ENCODE peak calls at places on chromosomes 2 and 18, in nine cellular contexts. I is H7; G is stimulated activated CD8-positive, alpha-beta memory T cell treated with anti-CD3 and anti-CD28 coated beads, Interleukin-12 subunit alpha, Interleukin-12 subunit beta, amount 100 ng/mL, for 4 hours; P is retina; F is EH; L is AG20443; D is osteocyte; A is aorta; O is NCI-H2107. W is an unnamed sample.

GRCh38 chr18:79597176-79598045 is 82.2 kb upstream of the CTDP1 start:
- DNase-seq in P (no peak), G (no peak), L (no peak), D (no peak), O (no peak), I (no peak), A (peak), F (no peak), W (no peak)

GRCh38 chr2:20219763-20220380 is 5.1 kb downstream of the SDC1 start:
- DNase-seq in G (no peak), O (no peak), A (peak), P (no peak), F (no peak), L (no peak), D (no peak), I (peak), W (no peak)

GRCh38 chr2:61645911-61646310 is 107.8 kb upstream of the XPO1 start:
- DNase-seq in L (peak), P (no peak), G (no peak), A (no peak), I (no peak), D (no peak), O (no peak), F (peak), W (no peak)

GRCh38 chr2:81670885-81671284 is 1366.3 kb upstream of the LRRTM1 start:
- DNase-seq in O (no peak), D (no peak), F (no peak), P (no peak), A (no peak), L (no peak), I (no peak), G (no peak), W (no peak)

GRCh38 chr18:6781179-6781714 is 51.7 kb downstream of the ARHGAP28 start:
- DNase-seq in L (peak), F (peak), O (no peak), G (no peak), A (no peak), D (no peak), I (no peak), P (peak), W (peak)

GRCh38 chr18:37671119-37671518 is 105.5 kb upstream of the CELF4 start:
- DNase-seq in D (peak), O (no peak), F (no peak), L (no peak), G (no peak), P (no peak), I (no peak), A (no peak), W (no peak)

GRCh38 chr2:32647180-32647651 is 19.4 kb downstream of the TTC27 start:
- DNase-seq in O (no peak), I (no peak), F (peak), G (no peak), P (no peak), A (no peak), L (peak), D (no peak), W (no peak)

GRCh38 chr2:45973426-45973825 is 322.0 kb downstream of the PRKCE start:
- DNase-seq in P (no peak), G (no peak), D (no peak), L (no peak), F (no peak), O (no peak), I (peak), A (no peak), W (no peak)

GRCh38 chr2:129139380-129139779 is 820.7 kb upstream of the HS6ST1 start:
- DNase-seq in G (no peak), P (no peak), D (no peak), A (no peak), O (no peak), I (no peak), F (no peak), L (no peak), W (no peak)

GRCh38 chr18:37317486-37317885 is 248.1 kb downstream of the CELF4 start:
- DNase-seq in A (no peak), I (no peak), O (no peak), F (no peak), G (no peak), P (no peak), D (no peak), L (no peak), W (no peak)

GRCh38 chr2:10900216-10901109 is 11.3 kb upstream of the KCNF1 start:
- DNase-seq in G (no peak), O (no peak), L (no peak), I (no peak), A (no peak), F (peak), D (no peak), P (no peak), W (no peak)

GRCh38 chr18:23593720-23594119 is 7.4 kb upstream of the NPC1 start:
- DNase-seq in D (peak), G (no peak), P (no peak), O (no peak), F (peak), A (no peak), L (peak), I (no peak), W (no peak)

GRCh38 chr2:66428986-66429612 is 5.8 kb upstream of the MEIS1 start:
- DNase-seq in L (no peak), P (peak), A (no peak), G (no peak), F (peak), D (no peak), I (peak), O (peak), W (peak)

GRCh38 chr18:49456794-49457193 is 3.7 kb downstream of the DYM start:
- DNase-seq in L (no peak), F (peak), A (no peak), P (no peak), O (no peak), D (no peak), G (no peak), I (no peak), W (no peak)

GRCh38 chr18:11553098-11553940 is 56.1 kb upstream of the SLC35G4 start:
- DNase-seq in L (peak), F (peak), D (no peak), P (peak), A (no peak), G (no peak), O (no peak), I (peak), W (peak)

GRCh38 chr2:37246205-37246604 is 14.7 kb downstream of the NDUFAF7 start:
- DNase-seq in L (no peak), O (no peak), I (no peak), F (no peak), G (no peak), P (no peak), A (no peak), D (no peak), W (no peak)

GRCh38 chr2:62845256-62845655 is 139.7 kb downstream of the EHBP1 start:
- DNase-seq in I (no peak), P (no peak), O (no peak), A (no peak), D (no peak), L (no peak), G (no peak), F (no peak), W (no peak)

GRCh38 chr18:28115149-28115550 is 61.8 kb downstream of the CDH2 start:
- DNase-seq in O (no peak), G (no peak), A (no peak), F (peak), D (no peak), I (no peak), P (no peak), L (peak), W (peak)

GRCh38 chr2:170361359-170361936 is 183.5 kb downstream of the MYO3B start:
- DNase-seq in P (peak), L (peak), F (peak), G (peak), O (no peak), I (peak), D (no peak), A (no peak), W (peak)